ENCODE peak calls at places on chromosomes 11 and 22, in eight cellular contexts. O is right lobe of liver, D is IMR-90, U is astrocyte of the spinal cord, F is adrenal gland, M is AG09309, T is HCT116, A is fibroblast of the aortic adventitia. J is an unnamed sample.

GRCh38 chr11:2380807-2381350 is 3.8 kb downstream of the CD81 start:
- DNase-seq in O (peak; percentile 86), D (no peak), U (no peak), F (peak; percentile 72), M (no peak), T (no peak), A (no peak), J (no peak)

GRCh38 chr11:2954263-2954662 is 25.0 kb upstream of the PHLDA2 start:
- DNase-seq in O (no peak), D (peak; percentile 18), U (no peak), F (no peak), M (no peak), T (no peak), A (no peak), J (no peak)

GRCh38 chr11:28123151-28123571 is 15.0 kb downstream of the METTL15 start:
- DNase-seq in O (no peak), D (peak; percentile 82), U (peak; percentile 88), F (no peak), M (peak; percentile 21), T (no peak), A (no peak), J (peak; percentile 14)

GRCh38 chr11:95589893-95590612 is 199.5 kb downstream of the FAM76B start:
- DNase-seq in O (peak; percentile 50), D (no peak), U (no peak), F (no peak), M (no peak), T (no peak), A (no peak), J (no peak)

GRCh38 chr11:77121876-77122575 is 6.0 kb upstream of the MYO7A start:
- DNase-seq in O (no peak), D (no peak), U (no peak), F (no peak), M (no peak), T (no peak), A (no peak), J (no peak)

GRCh38 chr22:23781533-23781932 is 5.2 kb upstream of the SMARCB1 start:
- DNase-seq in O (no peak), D (peak; percentile 65), U (peak; percentile 32), F (no peak), M (no peak), T (no peak), A (peak; percentile 69), J (peak; percentile 86)

GRCh38 chr11:17171342-17171741 is 36.4 kb downstream of the PIK3C2A start:
- DNase-seq in O (no peak), D (peak; percentile 60), U (peak; percentile 22), F (no peak), M (peak; percentile 11), T (no peak), A (peak; percentile 68), J (no peak)

GRCh38 chr11:61102667-61103491 is 590 bp downstream of the CD5 start:
- DNase-seq in O (no peak), D (no peak), U (no peak), F (no peak), M (no peak), T (no peak), A (no peak), J (no peak)

GRCh38 chr11:64542172-64543125 is 48.6 kb upstream of the SLC22A12 start:
- DNase-seq in O (no peak), D (no peak), U (no peak), F (no peak), M (no peak), T (no peak), A (no peak), J (no peak)

GRCh38 chr11:59551651-59552521 is 40.5 kb downstream of the OR4D9 start:
- DNase-seq in O (no peak), D (peak; percentile 90), U (peak; percentile 90), F (peak; percentile 53), M (no peak), T (peak; percentile 55), A (peak; percentile 94), J (peak; percentile 74)

GRCh38 chr11:129637473-129637872 is 178.2 kb upstream of the TMEM45B start:
- DNase-seq in O (no peak), D (peak; percentile 47), U (peak; percentile 32), F (no peak), M (no peak), T (no peak), A (no peak), J (no peak)

GRCh38 chr22:41596776-41597634 is 7.4 kb upstream of the PMM1 start:
- DNase-seq in O (peak; percentile 62), D (peak; percentile 37), U (peak; percentile 41), F (peak; percentile 73), M (no peak), T (no peak), A (peak; percentile 58), J (no peak)

DNA sequence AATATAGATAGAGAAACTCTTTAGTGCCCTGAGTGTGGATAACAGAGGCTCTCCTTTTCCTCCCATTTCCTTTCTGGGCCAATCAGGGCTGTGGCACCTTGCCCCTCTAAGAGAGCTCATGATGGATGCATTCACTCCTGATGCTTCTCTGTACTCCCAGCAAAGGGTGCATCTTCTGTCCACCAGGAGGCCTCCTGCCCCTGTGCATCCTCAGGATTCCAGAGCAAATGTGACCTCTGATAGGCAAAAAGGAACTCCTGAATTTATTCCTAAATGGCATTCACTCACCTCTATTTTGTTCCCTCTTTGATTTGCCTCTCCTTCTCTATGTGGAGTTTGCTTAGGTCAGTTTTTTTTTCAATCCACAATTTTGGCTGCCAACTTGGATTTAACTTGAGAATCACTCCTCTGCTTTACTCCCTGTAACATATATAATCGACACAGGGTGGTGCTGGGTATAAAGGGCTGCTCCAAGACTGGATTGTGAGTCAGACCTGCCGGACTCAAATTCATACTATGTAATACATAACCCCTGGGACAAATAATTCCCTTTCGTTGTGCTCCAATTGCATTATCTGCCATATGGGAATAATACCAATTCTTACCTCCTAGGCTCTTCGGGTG is 1.1 kb upstream of the MRGPRX4 start:
- DNase-seq in O (peak; percentile 47), D (no peak), U (no peak), F (peak; percentile 28), M (no peak), T (peak; percentile 23), A (no peak), J (peak; percentile 13)
- TF ChIP-seq CTCF in O (peak; percentile 69), D (peak; percentile 32), U (peak; percentile 55), F (peak; percentile 63), M (peak; percentile 77), T (peak; percentile 77), A (peak; percentile 46), J (peak; percentile 58)

GRCh38 chr11:12678092-12678491 is 3.9 kb downstream of the TEAD1 start:
- DNase-seq in O (no peak), D (no peak), U (peak; percentile 20), F (no peak), M (no peak), T (no peak), A (peak; percentile 22), J (no peak)

GRCh38 chr11:12674571-12674935 is 332 bp downstream of the TEAD1 start:
- DNase-seq in O (no peak), D (no peak), U (no peak), F (no peak), M (no peak), T (no peak), A (no peak), J (no peak)

GRCh38 chr11:12674936-12675696 is 895 bp downstream of the TEAD1 start:
- DNase-seq in O (peak; percentile 31), D (no peak), U (peak; percentile 42), F (peak; percentile 45), M (no peak), T (no peak), A (peak; percentile 52), J (peak; percentile 46)

GRCh38 chr11:12677131-12677530 is 2.9 kb downstream of the TEAD1 start:
- DNase-seq in O (no peak), D (no peak), U (peak; percentile 70), F (no peak), M (no peak), T (no peak), A (peak; percentile 36), J (peak; percentile 53)

DNA sequence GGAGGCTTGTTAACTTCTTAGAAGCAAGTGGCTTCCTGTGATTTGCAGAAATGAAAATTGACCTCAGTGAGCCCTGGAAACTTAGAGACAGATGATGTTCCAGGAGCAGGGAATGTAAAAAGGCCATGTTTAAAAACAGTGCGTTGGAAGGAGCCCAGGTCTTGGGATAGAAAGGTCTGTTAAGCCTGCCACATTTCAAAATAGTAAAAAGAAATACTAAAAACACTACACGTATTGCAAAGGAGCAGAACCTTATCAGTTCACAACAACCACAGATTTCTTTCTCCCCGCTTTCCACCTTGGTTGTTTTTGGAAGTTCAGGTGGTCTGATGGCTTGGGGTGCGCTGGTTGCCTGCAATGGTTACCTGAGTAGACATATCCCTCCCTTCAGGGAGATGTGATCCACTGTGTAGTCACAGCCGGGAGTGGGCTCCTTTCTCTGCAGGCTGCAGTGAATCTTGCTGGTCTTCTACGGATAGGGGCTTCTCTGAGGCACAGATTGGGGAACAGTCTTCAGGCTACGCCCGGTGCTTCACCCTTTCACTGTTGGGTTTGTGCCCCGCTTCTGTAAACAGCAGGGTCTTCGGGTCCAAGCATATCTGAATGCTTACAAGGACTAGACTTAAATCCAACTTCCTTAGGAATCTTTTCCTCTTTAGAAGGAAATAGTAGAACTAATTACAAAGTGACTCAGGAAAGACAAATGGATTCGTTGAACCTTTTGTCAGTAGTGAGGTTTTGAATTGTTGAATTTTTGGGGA is 1.9 kb downstream of the TEAD1 start:
- DNase-seq in O (no peak), D (peak; percentile 63), U (peak; percentile 67), F (no peak), M (no peak), T (no peak), A (peak; percentile 70), J (no peak)
- H3K4me3 ChIP-seq in O (peak overlapping the region; percentile 58), D (peak overlapping the region; percentile 66), U (peak overlapping the region; percentile 80), F (peak overlapping the region; percentile 93), M (peak overlapping the region; percentile 78), T (peak overlapping the region; percentile 69), A (peak overlapping the region; percentile 73), J (peak overlapping the region; percentile 75)

GRCh38 chr11:120512727-120513435 is 1.3 kb downstream of the GRIK4 start:
- DNase-seq in O (no peak), D (no peak), U (no peak), F (no peak), M (no peak), T (no peak), A (no peak), J (no peak)
- TF ChIP-seq CTCF in O (no peak), D (no peak), U (no peak), F (peak; percentile 7), M (peak; percentile 10), T (no peak), A (no peak), J (no peak)

GRCh38 chr11:12043959-12044772 is 35.7 kb upstream of the DKK3 start:
- DNase-seq in O (peak; percentile 79), D (peak; percentile 100), U (peak; percentile 97), F (peak; percentile 83), M (peak; percentile 90), T (peak; percentile 92), A (peak; percentile 97), J (peak; percentile 95)

GRCh38 chr11:12043221-12043620 is 34.8 kb upstream of the DKK3 start:
- DNase-seq in O (no peak), D (no peak), U (no peak), F (no peak), M (no peak), T (no peak), A (no peak), J (no peak)

GRCh38 chr11:12044799-12045198 is 36.4 kb upstream of the DKK3 start:
- DNase-seq in O (no peak), D (no peak), U (no peak), F (no peak), M (no peak), T (no peak), A (no peak), J (no peak)

GRCh38 chr11:12046636-12047236 is 38.3 kb upstream of the DKK3 start:
- DNase-seq in O (no peak), D (no peak), U (no peak), F (no peak), M (no peak), T (no peak), A (no peak), J (no peak)

GRCh38 chr11:12045914-12046635 is 37.6 kb upstream of the DKK3 start:
- DNase-seq in O (no peak), D (peak; percentile 39), U (no peak), F (no peak), M (no peak), T (no peak), A (no peak), J (no peak)
- H3K4me3 ChIP-seq in O (no peak overlapping the region), D (no peak overlapping the region), U (no peak overlapping the region), F (no peak overlapping the region), M (no peak overlapping the region), T (no peak overlapping the region), A (no peak overlapping the region), J (no peak overlapping the region)